ENCODE peak calls at places on chromosomes 1 and 21, in five cellular contexts. N is HCT116, A is K562, Z is SK-N-SH, K is GM12878. L is an unnamed sample.
A peak's percentile ranks its signal among the peaks of the same experiment; 100 is the strongest.

GRCh38 chr21:44569861-44570517 is 3.5 kb upstream of the KRTAP10-4 start:
- DNase-seq in N (no peak), A (no peak), Z (no peak), K (no peak), L (no peak)

GRCh38 chr1:232873412-232873811 is 68.2 kb downstream of the MAP10 start:
- DNase-seq in N (no peak), A (no peak), Z (peak; percentile 14), K (no peak), L (no peak)

GRCh38 chr1:80542231-80542630 is 1258.5 kb upstream of the ADGRL2 start:
- DNase-seq in N (no peak), A (no peak), Z (no peak), K (no peak), L (no peak)

GRCh38 chr1:201142854-201143725 is 11.2 kb downstream of the TMEM9 start:
- DNase-seq in N (no peak), A (no peak), Z (no peak), K (no peak), L (no peak)

GRCh38 chr1:53166912-53167311 is 24.5 kb upstream of the SLC1A7 start:
- DNase-seq in N (no peak), A (no peak), Z (no peak), K (no peak), L (no peak)

GRCh38 chr1:202189012-202189790 is 4.4 kb upstream of the LGR6 start:
- DNase-seq in N (no peak), A (peak; percentile 75), Z (peak; percentile 84), K (no peak), L (peak; percentile 79)

GRCh38 chr1:37037675-37038074 is 3.4 kb upstream of the GRIK3 start:
- DNase-seq in N (no peak), A (no peak), Z (no peak), K (no peak), L (no peak)

GRCh38 chr1:25797939-25798338 is 2.1 kb upstream of the SELENON start:
- DNase-seq in N (no peak), A (peak; percentile 68), Z (peak; percentile 48), K (no peak), L (peak; percentile 46)

GRCh38 chr1:3778590-3779264 is 6.2 kb downstream of the SMIM1 start:
- DNase-seq in N (no peak), A (no peak), Z (no peak), K (no peak), L (no peak)

GRCh38 chr1:218874313-218874712 is 299.4 kb upstream of the LYPLAL1 start:
- DNase-seq in N (no peak), A (no peak), Z (no peak), K (no peak), L (no peak)

GRCh38 chr1:204130178-204130577 is 21.7 kb downstream of the ETNK2 start:
- DNase-seq in N (no peak), A (no peak), Z (peak; percentile 80), K (no peak), L (peak; percentile 67)

GRCh38 chr1:55441474-55441873 is 226.3 kb upstream of the USP24 start:
- DNase-seq in N (no peak), A (no peak), Z (no peak), K (no peak), L (no peak)

GRCh38 chr1:245707941-245708340 is 553.2 kb downstream of the KIF26B start:
- DNase-seq in N (no peak), A (no peak), Z (peak; percentile 1), K (no peak), L (no peak)

GRCh38 chr1:241387216-241387615 is 30.2 kb upstream of the RGS7 start:
- DNase-seq in N (no peak), A (no peak), Z (no peak), K (no peak), L (no peak)

GRCh38 chr1:9338354-9339250 is 45.9 kb downstream of the SPSB1 start:
- DNase-seq in N (no peak), A (no peak), Z (no peak), K (no peak), L (peak; percentile 54)

GRCh38 chr1:96962807-96963206 is 241.2 kb downstream of the PTBP2 start:
- DNase-seq in N (no peak), A (no peak), Z (no peak), K (no peak), L (no peak)

GRCh38 chr1:181104790-181105133 is 16.3 kb downstream of the IER5 start:
- DNase-seq in N (no peak), A (peak; percentile 72), Z (no peak), K (no peak), L (no peak)

GRCh38 chr1:247376659-247377058 is 39.3 kb upstream of the NLRP3 start:
- DNase-seq in N (no peak), A (no peak), Z (no peak), K (no peak), L (no peak)

GRCh38 chr1:183571678-183572268 is 18.5 kb downstream of the NCF2 start:
- DNase-seq in N (no peak), A (no peak), Z (no peak), K (no peak), L (no peak)

GRCh38 chr1:236011641-236012040 is 53.2 kb downstream of the NID1 start:
- DNase-seq in N (no peak), A (no peak), Z (no peak), K (no peak), L (no peak)

GRCh38 chr1:178151831-178152230 is 57.9 kb downstream of the RASAL2 start:
- DNase-seq in N (no peak), A (no peak), Z (no peak), K (no peak), L (no peak)

DNA sequence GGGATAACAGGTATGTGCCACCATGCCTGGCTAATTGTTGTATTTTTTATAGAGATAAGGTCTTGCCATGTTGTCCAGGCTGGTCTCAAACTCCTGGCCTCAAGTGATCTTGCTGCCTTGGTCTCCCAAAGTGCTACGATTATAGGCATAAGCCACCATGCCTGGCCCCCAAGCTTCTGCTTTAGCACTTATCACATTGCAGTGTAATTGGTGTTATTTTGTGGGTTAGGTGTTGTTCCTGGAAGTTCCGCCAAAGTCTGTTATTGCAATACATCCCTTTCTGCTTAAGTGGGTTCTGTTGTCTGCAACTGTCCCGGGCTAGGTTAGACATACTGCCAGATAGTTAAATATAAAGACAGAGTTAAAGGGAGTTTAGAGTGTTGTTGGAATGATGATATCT is 3.4 kb downstream of the ZCCHC17 start:
- DNase-seq in N (no peak), A (no peak), Z (no peak), K (no peak), L (no peak)
- TF ChIP-seq JUND in N (no peak), A (no peak), Z (no peak), K (no peak), L (no peak)

GRCh38 chr1:154534263-154534844 is 24.1 kb downstream of the UBE2Q1 start:
- DNase-seq in N (peak; percentile 62), A (peak; percentile 64), Z (peak; percentile 71), K (no peak), L (peak; percentile 81)
- TF ChIP-seq JUND in N (no peak), A (no peak), Z (no peak), K (no peak), L (no peak)

GRCh38 chr1:70205437-70206118 is at the start of gene LRRC40:
- DNase-seq in N (peak; percentile 90), A (peak; percentile 91), Z (peak; percentile 91), K (peak; percentile 84), L (peak; percentile 58)

GRCh38 chr1:70205076-70205436 is 323 bp downstream of the LRRC40 start:
- DNase-seq in N (no peak), A (no peak), Z (no peak), K (no peak), L (no peak)

GRCh38 chr1:70204578-70204977 is 801 bp downstream of the LRRC40 start:
- DNase-seq in N (no peak), A (no peak), Z (peak; percentile 11), K (no peak), L (no peak)

GRCh38 chr1:70202173-70202758 is 3.1 kb downstream of the LRRC40 start:
- DNase-seq in N (no peak), A (no peak), Z (no peak), K (no peak), L (no peak)

GRCh38 chr1:70204139-70204538 is 1.2 kb downstream of the LRRC40 start:
- DNase-seq in N (no peak), A (no peak), Z (no peak), K (no peak), L (no peak)
- TF ChIP-seq JUND in N (no peak), A (no peak), Z (no peak), K (no peak), L (no peak)

GRCh38 chr1:27650527-27651175 is 15.7 kb upstream of the FGR start:
- DNase-seq in N (peak; percentile 68), A (no peak), Z (no peak), K (no peak), L (no peak)
- TF ChIP-seq JUND in N (no peak), A (peak; percentile 45), Z (peak; percentile 21), K (no peak), L (no peak)

DNA sequence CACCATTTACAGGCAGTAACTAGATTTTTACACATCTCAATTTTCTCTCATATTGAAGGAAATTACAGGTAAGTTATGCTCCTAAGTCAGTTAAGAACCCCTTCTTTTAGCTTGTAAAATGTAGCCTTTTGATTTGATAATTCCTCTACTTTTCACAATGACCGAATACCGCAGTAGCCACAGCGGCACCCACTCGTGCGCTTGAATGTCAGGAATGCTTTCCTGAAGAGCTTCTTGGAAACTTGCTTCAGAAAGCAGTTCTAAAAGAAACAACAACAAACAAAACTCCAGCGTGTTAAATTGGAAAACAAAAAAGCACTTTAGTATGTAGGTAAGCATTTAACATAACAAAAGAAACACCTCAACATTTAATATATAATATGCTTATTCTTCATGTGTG is 9.9 kb upstream of the DNTTIP2 start:
- DNase-seq in N (no peak), A (no peak), Z (no peak), K (no peak), L (no peak)
- TF ChIP-seq JUND in N (no peak), A (no peak), Z (no peak), K (no peak), L (no peak)

DNA sequence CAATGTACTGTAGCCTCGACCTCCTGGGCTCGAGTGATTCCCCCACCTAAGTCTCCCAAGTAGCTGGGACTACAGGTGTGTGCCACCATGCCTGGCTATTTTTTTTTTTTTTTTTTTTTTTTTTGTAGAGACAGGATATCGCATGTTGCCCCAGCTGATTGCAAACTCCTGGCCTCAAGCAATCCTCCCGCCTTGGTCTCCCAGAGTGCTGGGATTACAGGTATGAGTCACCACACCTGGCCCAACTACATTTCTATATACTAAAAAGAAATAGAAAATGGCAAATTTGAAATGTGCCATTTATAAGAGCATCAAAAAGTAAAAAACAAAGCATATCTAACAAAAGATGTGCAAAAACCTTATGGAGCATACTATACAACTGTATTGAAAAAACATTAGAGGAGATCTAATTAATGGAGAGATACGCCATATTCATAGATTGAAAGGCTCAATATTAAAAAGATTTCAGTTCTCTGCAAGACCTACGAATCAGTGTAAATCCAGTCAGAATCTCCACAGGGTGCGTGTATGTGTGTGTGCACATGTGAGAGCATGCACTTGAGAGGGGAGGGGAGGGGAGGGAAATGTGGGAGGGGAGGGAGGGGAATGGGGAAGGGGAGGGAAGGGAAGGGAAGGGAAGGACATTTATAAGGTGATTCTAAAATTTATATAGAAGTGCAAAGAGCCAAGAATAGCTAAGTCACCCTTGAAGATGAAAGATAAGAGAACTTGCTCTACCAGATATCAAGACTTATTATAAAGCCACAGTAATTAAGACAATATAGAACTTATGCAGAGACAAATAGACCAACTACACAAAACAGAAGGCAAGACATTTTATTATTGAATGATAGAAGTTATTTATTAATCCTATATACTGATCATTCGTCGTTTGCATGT is 15.4 kb upstream of the PADI4 start:
- DNase-seq in N (no peak), A (no peak), Z (no peak), K (no peak), L (peak; percentile 47)
- TF ChIP-seq JUND in N (peak; percentile 44), A (no peak), Z (no peak), K (no peak), L (no peak)